ENCODE peak calls at places on chromosome 21, in ten cellular contexts. O, F, Q, T, Y, M, D, S, A and K are unnamed samples.

GRCh38 chr21:34986561-34987533 is 62.3 kb downstream of the RUNX1 start:
- DNase-seq in F (no peak), Y (no peak), D (no peak), O (peak; percentile 93), S (no peak), M (peak; percentile 84), T (no peak), A (no peak), Q (peak; percentile 72), K (no peak)

GRCh38 chr21:44439211-44439600 is 16.1 kb upstream of the LRRC3 start:
- DNase-seq in A (no peak), T (no peak), D (no peak), Q (no peak), Y (no peak), O (no peak), F (no peak), M (no peak), S (no peak), K (no peak)

GRCh38 chr21:31397939-31398338 is 53.9 kb upstream of the TIAM1 start:
- DNase-seq in F (no peak), Q (no peak), O (no peak), D (no peak), A (no peak), S (no peak), T (no peak), Y (no peak), M (no peak), K (no peak)

GRCh38 chr21:31686272-31686913 is 26.9 kb downstream of the SOD1 start:
- DNase-seq in T (no peak), Y (no peak), A (no peak), O (no peak), F (no peak), D (no peak), Q (no peak), M (no peak), S (no peak), K (no peak)

GRCh38 chr21:35475768-35476167 is 426.7 kb upstream of the RUNX1 start:
- DNase-seq in S (no peak), T (peak; percentile 67), F (no peak), Q (no peak), D (no peak), Y (no peak), M (no peak), A (no peak), O (no peak), K (peak; percentile 1)

GRCh38 chr21:44262338-44263048 is 796 bp upstream of the DNMT3L start:
- DNase-seq in O (no peak), S (no peak), T (no peak), Q (no peak), M (no peak), F (no peak), D (no peak), Y (no peak), A (no peak), K (no peak)

GRCh38 chr21:15966651-15967050 is 236.9 kb downstream of the USP25 start:
- DNase-seq in Y (no peak), M (no peak), A (no peak), Q (no peak), S (no peak), O (no peak), F (no peak), D (no peak), T (no peak), K (no peak)

GRCh38 chr21:15272591-15272990 is 207.8 kb upstream of the NRIP1 start:
- DNase-seq in F (no peak), M (no peak), O (no peak), T (no peak), Y (no peak), A (no peak), D (no peak), Q (no peak), S (no peak), K (no peak)

GRCh38 chr21:45383615-45384201 is 21.3 kb upstream of the COL18A1 start:
- DNase-seq in D (no peak), S (no peak), O (no peak), T (no peak), Y (no peak), M (no peak), A (no peak), F (no peak), Q (no peak), K (no peak)

GRCh38 chr21:35827004-35827403 is 233.3 kb downstream of the SETD4 start:
- DNase-seq in M (no peak), S (no peak), T (no peak), F (no peak), O (peak; percentile 23), D (no peak), Y (no peak), A (no peak), Q (no peak), K (no peak)

GRCh38 chr21:34886554-34887385 is 162.3 kb downstream of the RUNX1 start:
- DNase-seq in M (no peak), Q (no peak), Y (peak; percentile 91), F (no peak), T (no peak), S (no peak), A (no peak), D (peak; percentile 66), O (no peak), K (no peak)

GRCh38 chr21:45433301-45433700 is 28.3 kb downstream of the COL18A1 start:
- DNase-seq in D (no peak), S (no peak), M (no peak), A (no peak), F (no peak), T (no peak), Y (no peak), Q (no peak), O (no peak), K (no peak)

GRCh38 chr21:44063151-44063912 is 43.9 kb upstream of the PWP2 start:
- DNase-seq in Y (no peak), S (no peak), F (no peak), M (no peak), A (no peak), Q (no peak), D (no peak), T (no peak), O (no peak), K (no peak)

GRCh38 chr21:26563977-26564503 is 9.0 kb downstream of the CYYR1 start:
- DNase-seq in T (no peak), F (no peak), O (no peak), S (no peak), M (no peak), Q (no peak), A (no peak), D (no peak), Y (no peak), K (no peak)

GRCh38 chr21:45011911-45012660 is 62.3 kb upstream of the ADARB1 start:
- DNase-seq in T (no peak), F (no peak), Y (no peak), O (peak; percentile 65), Q (no peak), A (no peak), S (no peak), D (peak; percentile 82), M (peak; percentile 95), K (no peak)

GRCh38 chr21:15682182-15682895 is 47.4 kb upstream of the USP25 start:
- DNase-seq in A (no peak), O (no peak), M (peak; percentile 49), Q (no peak), F (no peak), D (no peak), T (peak; percentile 89), S (no peak), Y (no peak), K (peak; percentile 91)

GRCh38 chr21:42737969-42738590 is 84.7 kb downstream of the PDE9A start:
- DNase-seq in D (no peak), S (peak; percentile 51), A (peak; percentile 72), T (peak; percentile 43), F (no peak), Q (no peak), M (peak; percentile 89), Y (no peak), O (no peak), K (no peak)
- H3K4me3 ChIP-seq in D (no peak overlapping the region), S (no peak overlapping the region), A (no peak overlapping the region), T (no peak overlapping the region), F (no peak overlapping the region), Q (no peak overlapping the region), M (no peak overlapping the region), Y (no peak overlapping the region), O (no peak overlapping the region), K (no peak overlapping the region)

DNA sequence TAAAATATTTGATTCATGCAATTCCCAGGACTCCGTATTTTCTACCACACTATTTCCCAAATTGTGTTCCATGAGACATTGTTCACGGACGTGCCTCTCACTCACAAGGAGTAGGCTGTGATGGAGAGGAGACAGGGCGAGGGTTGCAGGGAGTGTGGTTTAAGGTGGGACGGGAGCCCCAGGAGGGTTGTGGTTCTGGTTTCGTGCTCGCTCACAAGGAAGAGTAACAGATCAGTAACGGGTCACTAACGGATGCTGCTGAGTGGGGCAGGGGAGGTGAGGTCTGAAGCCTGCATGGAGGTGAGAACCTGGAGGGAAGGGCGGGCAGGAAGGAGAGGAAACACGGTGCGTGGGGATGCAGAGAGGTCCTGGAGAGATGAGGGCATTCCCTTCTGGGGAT is 28.8 kb downstream of the TFF3 start:
- DNase-seq in D (no peak), Q (no peak), M (no peak), O (no peak), T (no peak), F (no peak), Y (no peak), S (no peak), A (no peak), K (no peak)
- TF ChIP-seq POLR2AphosphoS5 in D (no peak), Q (no peak), M (no peak), O (no peak), T (no peak), F (no peak), Y (no peak), S (no peak), A (no peak), K (no peak)

DNA sequence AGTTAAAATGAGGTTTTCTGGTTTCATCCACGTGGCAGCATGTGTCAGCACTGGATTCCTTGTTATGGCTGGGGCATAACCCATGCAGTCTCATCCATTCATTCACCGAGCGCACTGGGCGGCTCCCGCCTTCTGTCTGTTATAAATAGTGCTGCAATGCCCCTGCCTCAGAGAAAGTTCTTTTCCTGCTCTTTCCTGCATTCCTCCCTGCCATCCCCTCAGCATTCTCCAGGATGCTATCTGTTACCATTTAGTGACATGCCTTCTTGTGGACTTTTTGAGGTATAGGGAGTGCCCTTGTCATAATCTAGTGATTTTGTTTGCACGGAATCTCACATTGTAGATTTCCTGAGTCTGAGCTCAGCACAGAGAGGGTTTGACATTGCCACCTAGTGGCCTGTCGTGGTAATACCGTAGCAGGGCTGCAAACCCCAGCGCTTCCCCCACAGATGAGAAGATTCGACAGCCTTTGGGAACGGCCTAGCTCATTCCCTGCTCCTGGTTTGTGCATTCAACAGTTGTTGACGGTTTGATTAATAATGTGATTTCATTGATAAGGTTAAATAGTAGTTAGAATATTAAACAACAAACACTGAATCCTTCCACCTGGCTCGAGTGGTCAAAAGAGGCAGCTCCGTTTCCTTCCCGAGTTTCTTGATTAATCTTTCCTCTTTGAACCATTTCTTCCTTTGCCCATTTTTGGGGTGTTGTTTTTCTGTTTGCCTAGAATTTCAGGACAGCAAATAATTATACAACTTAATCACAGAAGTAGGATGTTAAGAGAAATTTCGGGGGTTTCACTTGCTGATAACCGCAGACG is 46.3 kb downstream of the UMODL1 start:
- DNase-seq in Q (peak; percentile 37), A (peak; percentile 83), F (peak; percentile 68), T (peak; percentile 35), S (peak; percentile 76), Y (no peak), D (peak; percentile 93), O (peak; percentile 54), M (peak; percentile 38), K (peak; percentile 66)
- H3K4me3 ChIP-seq in Q (peak overlapping the region; percentile 38), A (no peak overlapping the region), F (no peak overlapping the region), T (no peak overlapping the region), S (no peak overlapping the region), Y (no peak overlapping the region), D (no peak overlapping the region), O (peak overlapping the region; percentile 28), M (no peak overlapping the region), K (no peak overlapping the region)

GRCh38 chr21:33360871-33361602 is 36.3 kb downstream of the IFNAR1 start:
- DNase-seq in M (peak; percentile 50), Q (peak; percentile 78), O (no peak), S (peak; percentile 88), F (peak; percentile 71), T (peak; percentile 75), D (peak; percentile 96), Y (peak; percentile 94), A (peak; percentile 82), K (peak; percentile 45)
- TF ChIP-seq POLR2AphosphoS5 in M (no peak), Q (no peak), O (no peak), S (no peak), F (no peak), T (peak; percentile 34), D (peak; percentile 78), Y (no peak), A (peak; percentile 47), K (peak; percentile 8)